ENCODE peak calls at places on chromosomes 12 and 14, in six cellular contexts. One of them, this sample, is unnamed.

GRCh38 chr12:104079024-104079423 is 14.7 kb downstream of the HCFC2 start:
- DNase-seq in central memory CD8-positive, alpha-beta T cell: no peak
- DNase-seq in astrocyte of the spinal cord: no peak
- DNase-seq in ELR: no peak
- DNase-seq in activated naive CD4-positive, alpha-beta T cell: no peak
- DNase-seq in cerebellar cortex: no peak
- DNase-seq in this sample: peak

GRCh38 chr12:12983420-12984035 is 16.5 kb downstream of the HEBP1 start:
- DNase-seq in activated naive CD4-positive, alpha-beta T cell: no peak
- DNase-seq in astrocyte of the spinal cord: peak
- DNase-seq in ELR: peak
- DNase-seq in cerebellar cortex: peak
- DNase-seq in central memory CD8-positive, alpha-beta T cell: no peak
- DNase-seq in this sample: peak

GRCh38 chr14:35254736-35255135 is 37.4 kb upstream of the PSMA6 start:
- DNase-seq in astrocyte of the spinal cord: no peak
- DNase-seq in central memory CD8-positive, alpha-beta T cell: no peak
- DNase-seq in activated naive CD4-positive, alpha-beta T cell: no peak
- DNase-seq in ELR: no peak
- DNase-seq in cerebellar cortex: no peak
- DNase-seq in this sample: no peak

GRCh38 chr12:131226345-131227265 is 272.9 kb downstream of the ADGRD1 start:
- DNase-seq in astrocyte of the spinal cord: no peak
- DNase-seq in ELR: no peak
- DNase-seq in cerebellar cortex: no peak
- DNase-seq in activated naive CD4-positive, alpha-beta T cell: no peak
- DNase-seq in central memory CD8-positive, alpha-beta T cell: no peak
- DNase-seq in this sample: no peak

GRCh38 chr14:91418387-91419043 is 895 bp upstream of the CCDC88C start:
- DNase-seq in ELR: peak
- DNase-seq in cerebellar cortex: peak
- DNase-seq in central memory CD8-positive, alpha-beta T cell: peak
- DNase-seq in activated naive CD4-positive, alpha-beta T cell: peak
- DNase-seq in astrocyte of the spinal cord: peak
- DNase-seq in this sample: peak

GRCh38 chr14:50039734-50040400 is 76.5 kb downstream of the VCPKMT start:
- DNase-seq in activated naive CD4-positive, alpha-beta T cell: no peak
- DNase-seq in central memory CD8-positive, alpha-beta T cell: no peak
- DNase-seq in astrocyte of the spinal cord: peak
- DNase-seq in cerebellar cortex: no peak
- DNase-seq in ELR: peak
- DNase-seq in this sample: peak

GRCh38 chr12:89947437-89948265 is 239.0 kb upstream of the ATP2B1 start:
- DNase-seq in astrocyte of the spinal cord: peak
- DNase-seq in central memory CD8-positive, alpha-beta T cell: no peak
- DNase-seq in cerebellar cortex: no peak
- DNase-seq in activated naive CD4-positive, alpha-beta T cell: no peak
- DNase-seq in ELR: peak
- DNase-seq in this sample: peak

GRCh38 chr12:96136129-96136528 is 58.0 kb upstream of the ELK3 start:
- DNase-seq in activated naive CD4-positive, alpha-beta T cell: no peak
- DNase-seq in cerebellar cortex: no peak
- DNase-seq in astrocyte of the spinal cord: peak
- DNase-seq in ELR: peak
- DNase-seq in central memory CD8-positive, alpha-beta T cell: no peak
- DNase-seq in this sample: peak

GRCh38 chr12:68290126-68290525 is 36.7 kb upstream of the IL22 start:
- DNase-seq in activated naive CD4-positive, alpha-beta T cell: no peak
- DNase-seq in astrocyte of the spinal cord: peak
- DNase-seq in central memory CD8-positive, alpha-beta T cell: no peak
- DNase-seq in ELR: peak
- DNase-seq in cerebellar cortex: no peak
- DNase-seq in this sample: no peak

GRCh38 chr14:50000215-50001145 is 107.6 kb downstream of the ARF6 start:
- DNase-seq in activated naive CD4-positive, alpha-beta T cell: peak
- DNase-seq in astrocyte of the spinal cord: peak
- DNase-seq in cerebellar cortex: peak
- DNase-seq in ELR: peak
- DNase-seq in central memory CD8-positive, alpha-beta T cell: peak
- DNase-seq in this sample: peak

GRCh38 chr14:89349196-89350008 is 67.6 kb downstream of the FOXN3 start:
- DNase-seq in activated naive CD4-positive, alpha-beta T cell: no peak
- DNase-seq in ELR: no peak
- DNase-seq in astrocyte of the spinal cord: peak
- DNase-seq in cerebellar cortex: peak
- DNase-seq in central memory CD8-positive, alpha-beta T cell: no peak
- DNase-seq in this sample: peak

GRCh38 chr14:71933026-71933587 is 878 bp downstream of the RGS6 start:
- DNase-seq in activated naive CD4-positive, alpha-beta T cell: no peak
- DNase-seq in cerebellar cortex: no peak
- DNase-seq in astrocyte of the spinal cord: no peak
- DNase-seq in central memory CD8-positive, alpha-beta T cell: no peak
- DNase-seq in ELR: peak
- DNase-seq in this sample: no peak

GRCh38 chr14:68412505-68413496 is 380.1 kb downstream of the ZFP36L1 start:
- DNase-seq in activated naive CD4-positive, alpha-beta T cell: no peak
- DNase-seq in central memory CD8-positive, alpha-beta T cell: no peak
- DNase-seq in ELR: peak
- DNase-seq in cerebellar cortex: no peak
- DNase-seq in astrocyte of the spinal cord: no peak
- DNase-seq in this sample: no peak

GRCh38 chr12:55708695-55709233 is 1.1 kb upstream of the ITGA7 start:
- DNase-seq in central memory CD8-positive, alpha-beta T cell: no peak
- DNase-seq in astrocyte of the spinal cord: no peak
- DNase-seq in activated naive CD4-positive, alpha-beta T cell: no peak
- DNase-seq in ELR: no peak
- DNase-seq in cerebellar cortex: no peak
- DNase-seq in this sample: peak

GRCh38 chr14:20468773-20469241 is 399 bp upstream of the PNP start:
- DNase-seq in cerebellar cortex: no peak
- DNase-seq in ELR: peak
- DNase-seq in astrocyte of the spinal cord: no peak
- DNase-seq in activated naive CD4-positive, alpha-beta T cell: no peak
- DNase-seq in central memory CD8-positive, alpha-beta T cell: no peak
- DNase-seq in this sample: no peak

GRCh38 chr12:132102297-132102696 is 41.8 kb downstream of the DDX51 start:
- DNase-seq in cerebellar cortex: no peak
- DNase-seq in astrocyte of the spinal cord: no peak
- DNase-seq in ELR: no peak
- DNase-seq in central memory CD8-positive, alpha-beta T cell: no peak
- DNase-seq in activated naive CD4-positive, alpha-beta T cell: no peak
- DNase-seq in this sample: no peak